ENCODE peak calls at places on chromosomes 2 and 18, in eight cellular contexts. X is cardiac muscle cell, R is osteocyte, O is colonic mucosa, L is omental fat pad, A is fibroblast of lung, M is endodermal cell, P is A549. H is an unnamed sample.

GRCh38 chr18:8811115-8811514 is 105.8 kb downstream of the MTCL1 start:
- DNase-seq in M (no peak), L (no peak), O (no peak), R (no peak), P (no peak), X (no peak), A (no peak), H (no peak)

GRCh38 chr2:138252587-138252986 is 249.0 kb upstream of the SPOPL start:
- DNase-seq in P (no peak), M (no peak), O (no peak), R (no peak), A (no peak), L (no peak), X (no peak), H (no peak)

GRCh38 chr2:97673915-97674283 is 4.4 kb downstream of the C2orf92 start:
- DNase-seq in M (no peak), L (no peak), O (no peak), A (no peak), P (no peak), R (peak; percentile 40), X (no peak), H (no peak)

GRCh38 chr2:1744151-1744445 is 217 bp downstream of the PXDN start:
- DNase-seq in R (peak; percentile 85), M (peak; percentile 87), A (peak; percentile 47), O (no peak), X (peak; percentile 74), L (no peak), P (no peak), H (no peak)

GRCh38 chr2:154158101-154158500 is 286.4 kb downstream of the GALNT13 start:
- DNase-seq in X (no peak), O (no peak), R (no peak), A (no peak), P (no peak), L (no peak), M (no peak), H (no peak)

GRCh38 chr18:52569492-52569891 is 229.5 kb downstream of the DCC start:
- DNase-seq in M (no peak), X (no peak), P (no peak), A (peak; percentile 2), O (no peak), L (no peak), R (no peak), H (no peak)

GRCh38 chr18:57438669-57439616 is 3.8 kb downstream of the ONECUT2 start:
- DNase-seq in X (no peak), M (peak; percentile 60), P (no peak), A (no peak), O (no peak), R (no peak), L (no peak), H (no peak)

GRCh38 chr2:63539416-63540162 is 48.7 kb downstream of the WDPCP start:
- DNase-seq in X (no peak), L (no peak), P (no peak), R (no peak), A (no peak), M (no peak), O (no peak), H (no peak)

GRCh38 chr18:55587341-55588000 is 521 bp downstream of the TCF4 start:
- DNase-seq in P (peak; percentile 9), A (peak; percentile 71), L (no peak), X (peak; percentile 28), R (no peak), O (peak; percentile 18), M (peak; percentile 65), H (no peak)

GRCh38 chr2:144325086-144325485 is 194.8 kb downstream of the ZEB2 start:
- DNase-seq in O (no peak), X (no peak), A (no peak), L (no peak), R (no peak), M (no peak), P (no peak), H (no peak)

GRCh38 chr2:8488001-8488738 is 193.7 kb upstream of the ID2 start:
- DNase-seq in O (no peak), P (no peak), L (no peak), R (no peak), M (no peak), A (no peak), X (no peak), H (no peak)

GRCh38 chr2:217228732-217229131 is 368.9 kb upstream of the TNP1 start:
- DNase-seq in R (no peak), M (no peak), P (no peak), X (no peak), A (no peak), L (no peak), O (no peak), H (no peak)

GRCh38 chr2:134124047-134124753 is 129.7 kb upstream of the MGAT5 start:
- DNase-seq in X (peak; percentile 44), P (no peak), R (no peak), A (peak; percentile 28), O (peak; percentile 77), M (no peak), L (no peak), H (no peak)

GRCh38 chr2:234797566-234798250 is 154.1 kb upstream of the SH3BP4 start:
- DNase-seq in M (no peak), L (no peak), A (no peak), X (no peak), P (no peak), O (no peak), R (no peak), H (no peak)

GRCh38 chr18:68779169-68779568 is 18.7 kb upstream of the CCDC102B start:
- DNase-seq in L (no peak), R (no peak), P (no peak), M (no peak), X (no peak), O (no peak), A (peak; percentile 95), H (no peak)

GRCh38 chr18:75365230-75365629 is 62.3 kb downstream of the SMIM21 start:
- DNase-seq in X (no peak), P (no peak), O (no peak), M (no peak), R (peak; percentile 74), L (no peak), A (no peak), H (no peak)

GRCh38 chr18:78640596-78640995 is 339.0 kb upstream of the SALL3 start:
- DNase-seq in X (no peak), R (no peak), P (no peak), O (no peak), L (no peak), M (no peak), A (no peak), H (peak; percentile 62)

GRCh38 chr2:166784296-166784946 is 103.9 kb upstream of the XIRP2 start:
- DNase-seq in L (no peak), X (no peak), M (peak; percentile 50), O (no peak), P (no peak), R (no peak), A (no peak), H (no peak)

GRCh38 chr2:39523308-39524044 is 86.4 kb upstream of the MAP4K3 start:
- DNase-seq in P (peak; percentile 71), O (no peak), A (peak; percentile 86), X (no peak), L (no peak), R (no peak), M (no peak), H (no peak)

GRCh38 chr2:154459286-154459685 is 239.2 kb upstream of the KCNJ3 start:
- DNase-seq in X (no peak), P (no peak), M (no peak), A (no peak), L (no peak), R (no peak), O (no peak), H (no peak)

DNA sequence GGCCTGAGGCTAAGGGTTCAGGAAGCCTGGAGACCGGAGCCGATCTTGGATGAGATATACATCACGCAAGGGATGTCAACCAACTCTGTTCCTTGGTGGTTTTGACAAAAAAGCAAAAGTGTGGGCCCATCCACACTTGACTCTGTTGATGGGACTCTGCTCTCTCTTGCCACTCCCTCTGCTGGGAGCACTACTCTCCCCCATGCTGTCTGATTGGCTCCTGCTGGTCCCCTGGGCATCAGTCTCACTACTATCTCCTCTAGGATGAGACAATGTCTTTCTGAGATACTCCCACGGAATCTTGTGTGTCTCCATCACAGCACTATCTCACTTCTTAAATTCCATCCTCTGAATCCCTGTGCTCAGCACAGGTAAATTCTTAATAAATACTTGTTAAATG is 56.8 kb upstream of the DNMT3A start:
- DNase-seq in P (no peak), O (no peak), R (no peak), M (no peak), A (no peak), L (no peak), X (no peak), H (no peak)
- TF ChIP-seq CTCF in P (no peak), O (no peak), R (no peak), M (no peak), A (no peak), L (no peak), X (no peak), H (no peak)

GRCh38 chr2:207458582-207458981 is 71.2 kb upstream of the CREB1 start:
- DNase-seq in R (no peak), P (no peak), O (no peak), L (no peak), A (no peak), X (no peak), M (no peak), H (no peak)
- TF ChIP-seq CTCF in R (peak; percentile 23), P (no peak), O (no peak), L (no peak), A (no peak), X (peak; percentile 3), M (peak; percentile 30), H (no peak)

GRCh38 chr2:226791487-226792081 is 8.0 kb downstream of the IRS1 start:
- DNase-seq in X (peak; percentile 95), L (peak; percentile 64), R (peak; percentile 95), M (peak; percentile 96), P (peak; percentile 92), O (peak; percentile 92), A (peak; percentile 81), H (peak; percentile 95)
- TF ChIP-seq CTCF in X (peak; percentile 34), L (no peak), R (peak; percentile 53), M (peak; percentile 76), P (no peak), O (peak; percentile 48), A (peak; percentile 1), H (peak; percentile 74)

GRCh38 chr2:170486730-170487129 is 228.4 kb upstream of the SP5 start:
- DNase-seq in A (peak; percentile 25), P (no peak), X (no peak), R (no peak), L (no peak), M (no peak), O (no peak), H (no peak)
- TF ChIP-seq CTCF in A (no peak), P (no peak), X (no peak), R (peak; percentile 15), L (no peak), M (no peak), O (no peak), H (peak; percentile 49)

GRCh38 chr2:15201009-15201408 is 360.1 kb downstream of the NBAS start:
- DNase-seq in O (no peak), L (no peak), R (no peak), M (no peak), X (no peak), A (no peak), P (no peak), H (no peak)
- TF ChIP-seq CTCF in O (no peak), L (no peak), R (no peak), M (no peak), X (no peak), A (no peak), P (no peak), H (no peak)

GRCh38 chr2:111919362-111919761 is 21.0 kb downstream of the MERTK start:
- DNase-seq in R (no peak), P (no peak), M (peak; percentile 72), O (no peak), X (no peak), L (no peak), A (no peak), H (no peak)
- TF ChIP-seq CTCF in R (no peak), P (no peak), M (peak; percentile 71), O (no peak), X (peak; percentile 36), L (no peak), A (peak; percentile 36), H (no peak)

H was measured in ascending aorta.